ENCODE peak calls at places on chromosomes 2 and 18, in seven cellular contexts. X is astrocyte, R is GM12865, L is tibial nerve, V is H1, O is HFF-Myc, A is endodermal cell. H is an unnamed sample.

GRCh38 chr2:47561906-47562305 is 158.9 kb downstream of the MSH2 start:
- DNase-seq in X (no peak), R (no peak), L (no peak), V (no peak), O (no peak), A (peak), H (no peak)

GRCh38 chr2:216736326-216736725 is 41.0 kb upstream of the IGFBP5 start:
- DNase-seq in X (no peak), R (no peak), L (no peak), V (no peak), O (no peak), A (no peak), H (no peak)

GRCh38 chr2:1827686-1828085 is 83.4 kb upstream of the PXDN start:
- DNase-seq in X (no peak), R (no peak), L (peak), V (no peak), O (no peak), A (no peak), H (no peak)

GRCh38 chr2:173851256-173851655 is 113.9 kb downstream of the SP3 start:
- DNase-seq in X (peak), R (no peak), L (no peak), V (no peak), O (peak), A (peak), H (peak)

GRCh38 chr18:2368102-2368501 is 203.2 kb downstream of the METTL4 start:
- DNase-seq in X (no peak), R (no peak), L (no peak), V (no peak), O (no peak), A (no peak), H (no peak)

GRCh38 chr2:158997037-158997785 is 28.8 kb downstream of the TANC1 start:
- DNase-seq in X (no peak), R (no peak), L (no peak), V (no peak), O (no peak), A (no peak), H (no peak)

GRCh38 chr2:72080286-72081145 is 67.1 kb downstream of the CYP26B1 start:
- DNase-seq in X (no peak), R (no peak), L (no peak), V (no peak), O (no peak), A (no peak), H (no peak)

GRCh38 chr2:186887107-186888090 is 38.4 kb upstream of the ZSWIM2 start:
- DNase-seq in X (no peak), R (peak), L (peak), V (no peak), O (peak), A (no peak), H (no peak)

GRCh38 chr2:232387451-232388171 is 9.1 kb downstream of the ALPP start:
- DNase-seq in X (no peak), R (no peak), L (no peak), V (peak), O (no peak), A (peak), H (no peak)

GRCh38 chr2:85171916-85172315 is 38.7 kb downstream of the TCF7L1 start:
- DNase-seq in X (no peak), R (no peak), L (no peak), V (no peak), O (no peak), A (no peak), H (no peak)

GRCh38 chr2:207847807-207848544 is 78.3 kb upstream of the FZD5 start:
- DNase-seq in X (peak), R (no peak), L (no peak), V (no peak), O (no peak), A (peak), H (no peak)
- TF ChIP-seq CTCF in X (no peak), R (no peak), L (no peak), V (no peak), O (no peak), A (no peak), H (no peak)

GRCh38 chr18:9477509-9477908 is 2.2 kb downstream of the RALBP1 start:
- DNase-seq in X (no peak), R (no peak), L (no peak), V (no peak), O (no peak), A (no peak), H (no peak)
- H3K4me3 ChIP-seq in X (no peak), R (no peak), L (no peak), V (no peak), O (no peak), A (peak), H (no peak)

GRCh38 chr2:230809015-230809414 is 55.7 kb upstream of the ITM2C start:
- DNase-seq in X (no peak), R (no peak), L (no peak), V (no peak), O (no peak), A (no peak), H (no peak)

GRCh38 chr2:230807686-230808085 is 57.1 kb upstream of the ITM2C start:
- DNase-seq in X (no peak), R (no peak), L (no peak), V (no peak), O (no peak), A (no peak), H (no peak)

GRCh38 chr2:230811508-230811907 is 53.2 kb upstream of the ITM2C start:
- DNase-seq in X (peak), R (no peak), L (no peak), V (no peak), O (no peak), A (no peak), H (no peak)

GRCh38 chr2:230812041-230812440 is 52.7 kb upstream of the ITM2C start:
- DNase-seq in X (no peak), R (no peak), L (no peak), V (no peak), O (no peak), A (no peak), H (no peak)

GRCh38 chr2:230809677-230810251 is 55.0 kb upstream of the ITM2C start:
- DNase-seq in X (no peak), R (no peak), L (no peak), V (no peak), O (no peak), A (no peak), H (no peak)
- TF ChIP-seq CTCF in X (peak), R (peak), L (no peak), V (no peak), O (peak), A (peak), H (peak)

DNA sequence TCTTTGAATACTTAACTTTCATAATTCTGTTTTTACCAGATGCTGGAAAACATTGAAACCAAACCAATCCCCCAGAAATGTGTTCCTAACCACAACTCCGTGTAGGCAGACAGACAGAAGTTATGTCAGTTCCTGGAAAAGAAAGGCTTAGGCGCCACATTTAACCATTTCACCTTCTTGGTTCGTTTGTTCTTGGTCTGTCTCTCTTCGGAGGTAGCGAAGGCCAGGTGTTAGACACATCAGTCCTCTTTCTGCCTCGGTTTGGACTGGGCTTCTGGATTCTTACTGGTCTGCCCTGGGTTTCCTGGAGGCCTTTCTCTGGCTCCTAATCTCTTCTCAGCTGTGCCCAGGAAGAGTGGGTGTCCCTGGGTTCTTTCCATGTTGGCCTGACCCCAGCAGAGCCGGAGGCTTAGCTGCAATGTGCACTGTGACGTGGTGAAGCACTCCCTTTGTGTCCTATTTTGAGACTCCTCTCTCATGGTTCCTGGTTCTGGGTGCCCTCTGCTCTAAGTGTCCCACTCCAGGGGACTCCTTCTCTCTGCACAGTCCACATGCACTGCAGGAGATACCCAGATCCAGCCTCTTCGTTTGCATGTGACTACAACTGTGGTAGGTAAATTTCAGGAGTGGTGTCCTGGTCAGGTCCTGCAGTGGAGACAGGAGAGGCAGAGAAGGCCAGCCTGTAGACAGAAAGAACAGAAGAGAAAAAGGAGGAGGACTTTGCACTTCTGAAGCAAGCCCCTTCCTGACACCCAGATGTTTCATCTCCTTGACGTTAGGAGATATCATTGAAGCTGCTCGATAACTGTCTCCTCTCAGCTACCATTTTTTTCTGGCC is 23.0 kb upstream of the RAB31 start:
- DNase-seq in X (peak), R (peak), L (no peak), V (no peak), O (no peak), A (no peak), H (no peak)
- H3K4me3 ChIP-seq in X (no peak), R (no peak), L (no peak), V (no peak), O (no peak), A (no peak), H (peak)

DNA sequence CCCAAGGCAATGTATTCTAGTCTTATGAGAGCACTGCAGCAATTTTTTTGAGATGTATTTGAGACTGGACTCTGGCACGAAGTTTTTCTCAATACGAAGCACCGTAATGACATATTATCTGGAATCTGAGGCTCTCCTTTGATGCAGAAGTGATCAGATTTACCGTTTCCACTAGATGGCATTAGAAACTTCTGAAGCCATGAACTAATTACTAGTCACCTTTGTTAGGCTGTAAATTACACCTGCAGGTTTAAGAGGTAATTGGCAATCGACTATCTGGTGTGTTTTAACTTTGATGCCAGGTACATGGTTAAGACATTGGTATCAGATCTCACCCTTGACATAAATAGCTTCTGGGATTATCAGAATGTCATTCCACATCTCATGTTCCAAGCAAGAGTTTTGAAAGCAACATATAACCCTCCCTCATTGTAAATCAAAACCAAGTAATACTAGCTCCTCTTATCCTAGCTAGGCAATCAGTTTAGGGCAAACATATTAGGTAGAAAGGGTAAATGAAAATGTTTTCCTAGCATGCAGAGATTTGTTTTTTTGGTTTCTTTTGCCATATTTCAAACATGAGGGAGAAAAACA is 254.6 kb upstream of the SPRED2 start:
- DNase-seq in X (no peak), R (no peak), L (no peak), V (no peak), O (no peak), A (no peak), H (no peak)
- TF ChIP-seq CTCF in X (no peak), R (no peak), L (no peak), V (no peak), O (no peak), A (peak), H (no peak)

GRCh38 chr2:25521665-25522387 is 151.6 kb downstream of the DTNB start:
- DNase-seq in X (peak), R (peak), L (no peak), V (no peak), O (peak), A (no peak), H (peak)
- H3K4me3 ChIP-seq in X (peak), R (no peak), L (peak), V (no peak), O (no peak), A (no peak), H (peak)

H was measured in AG09309.